ENCODE peak calls at places on chromosomes 3 and 15, in five cellular contexts. V, S, H, U and R are unnamed samples.

GRCh38 chr3:185024406-185024805 is 128.5 kb downstream of the C3orf70 start:
- DNase-seq in H (no peak), V (no peak), U (no peak), S (no peak), R (no peak)

GRCh38 chr3:57091471-57091870 is 31.0 kb downstream of the SPATA12 start:
- DNase-seq in V (no peak), H (no peak), S (no peak), U (no peak), R (no peak)

GRCh38 chr3:179449621-179450020 is 1.6 kb downstream of the GNB4 start:
- DNase-seq in V (no peak), S (no peak), U (no peak), H (no peak), R (no peak)

GRCh38 chr3:5021571-5022092 is 42.4 kb downstream of the BHLHE40 start:
- DNase-seq in S (no peak), U (no peak), V (no peak), H (no peak), R (no peak)

GRCh38 chr3:168223085-168223484 is 127.4 kb upstream of the GOLIM4 start:
- DNase-seq in H (no peak), V (no peak), S (no peak), U (peak; percentile 4), R (no peak)

GRCh38 chr3:30135190-30135589 is 471.2 kb upstream of the TGFBR2 start:
- DNase-seq in V (no peak), S (no peak), H (no peak), U (peak; percentile 11), R (no peak)

GRCh38 chr3:45548724-45549123 is 45.8 kb upstream of the LIMD1 start:
- DNase-seq in V (no peak), S (no peak), U (no peak), H (no peak), R (no peak)

GRCh38 chr3:16173696-16174355 is 654 bp upstream of the GALNT15 start:
- DNase-seq in U (no peak), V (no peak), H (no peak), S (no peak), R (no peak)

GRCh38 chr3:122519693-122520092 is 5.0 kb upstream of the KPNA1 start:
- DNase-seq in S (no peak), H (no peak), U (no peak), V (no peak), R (no peak)

GRCh38 chr15:45634442-45635190 is at the start of gene SQOR:
- DNase-seq in H (peak; percentile 72), S (no peak), U (peak; percentile 45), V (peak; percentile 43), R (peak; percentile 84)

GRCh38 chr3:167653750-167654149 is at the start of gene WDR49:
- DNase-seq in V (no peak), H (peak; percentile 44), U (peak; percentile 93), S (no peak), R (peak; percentile 10)

GRCh38 chr3:4983739-4984510 is 4.7 kb downstream of the BHLHE40 start:
- DNase-seq in U (no peak), S (peak; percentile 64), V (no peak), H (peak; percentile 25), R (peak; percentile 61)

GRCh38 chr3:177673105-177673804 is 476.0 kb upstream of the TBL1XR1 start:
- DNase-seq in U (no peak), S (no peak), V (no peak), H (no peak), R (no peak)

GRCh38 chr15:55357774-55358173 is 38.8 kb downstream of the PIGB start:
- DNase-seq in U (no peak), H (no peak), S (no peak), V (no peak), R (no peak)

GRCh38 chr3:125292015-125292414 is 79.5 kb upstream of the SLC12A8 start:
- DNase-seq in V (no peak), H (no peak), S (no peak), U (no peak), R (no peak)

GRCh38 chr3:14235003-14235876 is 56.6 kb downstream of the LSM3 start:
- DNase-seq in U (no peak), V (no peak), H (no peak), S (no peak), R (no peak)

GRCh38 chr15:41946970-41947369 is 25.4 kb downstream of the EHD4 start:
- DNase-seq in V (no peak), H (no peak), U (no peak), S (no peak), R (no peak)

GRCh38 chr3:113132571-113132996 is 78.8 kb upstream of the BOC start:
- DNase-seq in U (no peak), H (no peak), V (no peak), S (no peak), R (no peak)

GRCh38 chr3:156174229-156174847 is 54.0 kb downstream of the KCNAB1 start:
- DNase-seq in S (no peak), H (peak; percentile 56), V (no peak), U (peak; percentile 33), R (no peak)

GRCh38 chr3:48662140-48662752 is 440 bp downstream of the CELSR3 start:
- DNase-seq in U (peak; percentile 47), H (peak; percentile 59), S (no peak), V (no peak), R (no peak)

GRCh38 chr3:19934098-19934566 is at the start of gene EFHB:
- DNase-seq in V (no peak), S (no peak), H (peak; percentile 86), U (peak; percentile 96), R (no peak)

GRCh38 chr3:45659661-45660566 is 29.3 kb upstream of the SACM1L start:
- DNase-seq in H (peak; percentile 68), S (peak; percentile 37), V (peak; percentile 22), U (peak; percentile 91), R (peak; percentile 45)

GRCh38 chr3:47017504-47018268 is 38.2 kb downstream of the NBEAL2 start:
- DNase-seq in V (no peak), S (no peak), H (no peak), U (peak; percentile 45), R (no peak)

GRCh38 chr15:101426761-101427333 is 62.7 kb downstream of the PCSK6 start:
- DNase-seq in V (no peak), U (no peak), S (no peak), H (no peak), R (no peak)

GRCh38 chr15:83012038-83012490 is 625 bp upstream of the C15orf40 start:
- DNase-seq in H (no peak), U (peak; percentile 19), S (no peak), V (no peak), R (no peak)

GRCh38 chr3:127629462-127630403 is 748 bp downstream of the PODXL2 start:
- DNase-seq in H (no peak), U (no peak), V (no peak), S (peak; percentile 25), R (no peak)

GRCh38 chr15:56523521-56523920 is 58.6 kb upstream of the MNS1 start:
- DNase-seq in V (no peak), U (no peak), H (no peak), S (no peak), R (no peak)

GRCh38 chr15:56519000-56519399 is 54.1 kb upstream of the MNS1 start:
- DNase-seq in S (no peak), U (no peak), H (no peak), V (no peak), R (no peak)

GRCh38 chr15:56528136-56528535 is 63.2 kb upstream of the MNS1 start:
- DNase-seq in V (no peak), S (no peak), H (no peak), U (no peak), R (no peak)

DNA sequence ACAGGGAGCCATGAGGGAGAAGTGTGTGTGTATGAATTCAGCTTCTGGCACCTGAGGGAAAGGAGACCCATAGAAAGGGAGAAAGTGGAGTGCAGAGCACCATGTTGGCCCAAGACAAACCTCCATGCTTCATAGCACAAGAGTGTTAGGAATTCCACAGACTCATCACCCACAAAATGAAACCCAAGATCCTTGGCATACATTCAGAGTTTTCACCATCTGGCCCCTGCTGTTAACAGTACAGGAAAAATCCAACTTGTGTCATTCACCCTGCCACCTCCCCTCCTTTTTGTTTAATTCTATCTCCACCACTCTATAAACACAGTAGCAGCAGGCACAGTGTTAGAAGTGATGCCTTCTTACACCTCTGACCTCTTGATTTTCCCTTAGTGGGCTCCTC is 60.0 kb upstream of the MNS1 start:
- DNase-seq in U (no peak), V (no peak), H (no peak), S (no peak), R (no peak)
- TF ChIP-seq CTCF in U (no peak), V (no peak), H (no peak), S (no peak), R (no peak)

GRCh38 chr3:142022381-142022780 is 127.0 kb downstream of the TFDP2 start:
- DNase-seq in V (no peak), H (peak; percentile 7), S (no peak), U (peak; percentile 27), R (peak; percentile 26)
- TF ChIP-seq CTCF in V (peak; percentile 15), H (peak; percentile 12), S (no peak), U (peak; percentile 39), R (peak; percentile 58)

GRCh38 chr3:101690972-101691371 is 4.5 kb upstream of the RPL24 start:
- DNase-seq in U (peak; percentile 21), S (no peak), H (no peak), V (no peak), R (peak; percentile 32)

GRCh38 chr3:101695779-101696372 is 9.4 kb upstream of the RPL24 start:
- DNase-seq in V (no peak), U (peak; percentile 91), S (no peak), H (peak; percentile 79), R (no peak)
- TF ChIP-seq CTCF in V (peak; percentile 79), U (peak; percentile 73), S (peak; percentile 67), H (peak; percentile 74), R (peak; percentile 69)

GRCh38 chr3:186790261-186790981 is 7.0 kb downstream of the EIF4A2 start:
- DNase-seq in V (no peak), U (peak; percentile 40), H (no peak), S (no peak), R (no peak)
- TF ChIP-seq CTCF in V (no peak), U (no peak), H (no peak), S (no peak), R (no peak)